ENCODE peak calls at places on chromosome 21, in six cellular contexts. One of them, this sample, is unnamed. For H4K20me1, the result is how much of the 10 kb centered on the place peaks cover.

GRCh38 chr21:28516996-28517592 is 475.6 kb downstream of the LTN1 start:
- DNase-seq in fibroblast of lung: peak
- DNase-seq in DND-41: peak
- DNase-seq in endothelial cell of umbilical vein: peak
- DNase-seq in SK-N-SH: peak
- DNase-seq in H1: peak
- DNase-seq in this sample: peak

GRCh38 chr21:26116456-26117011 is 54.0 kb downstream of the APP start:
- DNase-seq in fibroblast of lung: peak
- DNase-seq in DND-41: no peak
- DNase-seq in endothelial cell of umbilical vein: no peak
- DNase-seq in SK-N-SH: peak
- DNase-seq in H1: no peak
- DNase-seq in this sample: no peak

GRCh38 chr21:42081138-42081537 is 10.0 kb downstream of the UMODL1 start:
- DNase-seq in fibroblast of lung: no peak
- DNase-seq in DND-41: no peak
- DNase-seq in endothelial cell of umbilical vein: no peak
- DNase-seq in SK-N-SH: no peak
- DNase-seq in H1: no peak
- DNase-seq in this sample: no peak

GRCh38 chr21:32993894-32994293 is 31.8 kb upstream of the OLIG2 start:
- DNase-seq in fibroblast of lung: no peak
- DNase-seq in DND-41: no peak
- DNase-seq in endothelial cell of umbilical vein: no peak
- DNase-seq in SK-N-SH: no peak
- DNase-seq in H1: no peak
- DNase-seq in this sample: no peak

GRCh38 chr21:43322311-43322710 is 104.6 kb downstream of the SIK1 start:
- DNase-seq in fibroblast of lung: no peak
- DNase-seq in DND-41: no peak
- DNase-seq in endothelial cell of umbilical vein: no peak
- DNase-seq in SK-N-SH: no peak
- DNase-seq in H1: no peak
- DNase-seq in this sample: no peak

GRCh38 chr21:39775816-39776215 is 30.8 kb downstream of the IGSF5 start:
- DNase-seq in fibroblast of lung: no peak
- DNase-seq in DND-41: no peak
- DNase-seq in endothelial cell of umbilical vein: no peak
- DNase-seq in SK-N-SH: no peak
- DNase-seq in H1: no peak
- DNase-seq in this sample: no peak

GRCh38 chr21:15060776-15061175 is 4.0 kb downstream of the NRIP1 start:
- DNase-seq in fibroblast of lung: no peak
- DNase-seq in DND-41: no peak
- DNase-seq in endothelial cell of umbilical vein: no peak
- DNase-seq in SK-N-SH: no peak
- DNase-seq in H1: no peak
- DNase-seq in this sample: no peak

GRCh38 chr21:36806103-36806502 is 107.2 kb downstream of the SIM2 start:
- DNase-seq in fibroblast of lung: no peak
- DNase-seq in DND-41: no peak
- DNase-seq in endothelial cell of umbilical vein: no peak
- DNase-seq in SK-N-SH: no peak
- DNase-seq in H1: no peak
- DNase-seq in this sample: no peak

GRCh38 chr21:44703731-44704635 is 7.0 kb downstream of the KRTAP10-12 start:
- DNase-seq in fibroblast of lung: no peak
- DNase-seq in DND-41: no peak
- DNase-seq in endothelial cell of umbilical vein: no peak
- DNase-seq in SK-N-SH: peak
- DNase-seq in H1: no peak
- DNase-seq in this sample: no peak

GRCh38 chr21:34986561-34987533 is 62.3 kb downstream of the RUNX1 start:
- DNase-seq in fibroblast of lung: peak
- DNase-seq in DND-41: no peak
- DNase-seq in endothelial cell of umbilical vein: no peak
- DNase-seq in SK-N-SH: no peak
- DNase-seq in H1: peak
- DNase-seq in this sample: no peak
- H4K20me1 ChIP-seq in fibroblast of lung: under half
- H4K20me1 ChIP-seq in DND-41: half or more
- H4K20me1 ChIP-seq in endothelial cell of umbilical vein: under half
- H4K20me1 ChIP-seq in SK-N-SH: under half
- H4K20me1 ChIP-seq in H1: under half
- H4K20me1 ChIP-seq in this sample: under half

GRCh38 chr21:46017148-46017547 is 35.6 kb downstream of the COL6A1 start:
- DNase-seq in fibroblast of lung: no peak
- DNase-seq in DND-41: no peak
- DNase-seq in endothelial cell of umbilical vein: no peak
- DNase-seq in SK-N-SH: no peak
- DNase-seq in H1: no peak
- DNase-seq in this sample: no peak
- H4K20me1 ChIP-seq in fibroblast of lung: under half
- H4K20me1 ChIP-seq in DND-41: under half
- H4K20me1 ChIP-seq in endothelial cell of umbilical vein: under half
- H4K20me1 ChIP-seq in SK-N-SH: under half
- H4K20me1 ChIP-seq in H1: under half
- H4K20me1 ChIP-seq in this sample: under half

DNA sequence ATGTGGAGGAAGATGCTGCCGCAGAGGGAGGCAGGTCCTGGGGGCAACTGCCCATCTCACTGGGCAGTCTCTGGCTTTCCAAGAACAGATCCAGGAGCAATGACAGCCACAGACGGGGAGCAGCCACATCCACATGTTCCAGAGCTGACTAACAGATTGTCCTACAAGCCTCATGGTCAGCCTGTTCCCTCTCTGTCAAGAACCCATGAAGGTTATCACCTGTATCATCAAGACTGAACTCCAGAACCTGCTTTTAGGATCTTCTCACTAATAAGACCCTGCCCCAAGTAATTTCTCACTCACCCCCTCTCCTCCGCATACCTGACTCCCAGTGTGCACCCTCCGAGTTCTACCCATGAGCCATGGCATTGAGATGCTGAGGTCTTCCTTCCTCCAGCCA is 187.8 kb downstream of the RUNX1 start:
- DNase-seq in fibroblast of lung: no peak
- DNase-seq in DND-41: no peak
- DNase-seq in endothelial cell of umbilical vein: no peak
- DNase-seq in SK-N-SH: no peak
- DNase-seq in H1: no peak
- DNase-seq in this sample: no peak
- H4K20me1 ChIP-seq in fibroblast of lung: under half
- H4K20me1 ChIP-seq in DND-41: half or more
- H4K20me1 ChIP-seq in endothelial cell of umbilical vein: under half
- H4K20me1 ChIP-seq in SK-N-SH: half or more
- H4K20me1 ChIP-seq in H1: under half
- H4K20me1 ChIP-seq in this sample: under half

DNA sequence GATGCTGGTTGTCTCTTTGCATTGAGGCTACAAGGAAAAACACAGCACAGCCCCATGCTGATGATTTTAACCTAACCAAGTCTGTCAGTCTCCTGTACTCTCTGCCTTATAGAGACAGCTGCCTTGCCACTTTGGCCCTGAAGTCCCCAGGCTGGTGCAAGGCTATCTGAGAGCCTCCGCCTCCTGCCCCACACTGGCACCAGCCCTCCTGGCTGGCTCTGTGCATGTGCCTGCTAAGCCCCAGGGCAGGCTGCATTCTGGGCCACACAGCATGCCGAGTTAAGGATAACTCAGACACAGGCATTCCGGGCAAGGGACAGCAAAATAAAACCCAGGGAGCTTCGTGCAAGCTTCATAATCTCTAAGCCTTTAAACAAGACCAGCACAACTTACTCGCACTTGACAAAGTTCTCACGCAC is 910 bp downstream of the RUNX1 start:
- DNase-seq in fibroblast of lung: no peak
- DNase-seq in DND-41: peak
- DNase-seq in endothelial cell of umbilical vein: no peak
- DNase-seq in SK-N-SH: peak
- DNase-seq in H1: no peak
- DNase-seq in this sample: peak
- H4K20me1 ChIP-seq in fibroblast of lung: under half
- H4K20me1 ChIP-seq in DND-41: under half
- H4K20me1 ChIP-seq in endothelial cell of umbilical vein: under half
- H4K20me1 ChIP-seq in SK-N-SH: under half
- H4K20me1 ChIP-seq in H1: under half
- H4K20me1 ChIP-seq in this sample: under half

This sample was measured in Karpas-422.